ENCODE peak calls at places on chromosomes 16 and 17, in eight cellular contexts. A is hippocampal formation; P is ovary; O is stimulated activated CD4-positive, alpha-beta T cell treated with anti-CD3 and anti-CD28 coated beads, Interleukin-2, amount 100 ng/mL, for 4 hours; Q is activated CD4-positive, alpha-beta T cell treated with anti-CD3 and anti-CD28 coated beads, Interleukin-2, amount 50 U/mL, for 1 hour; C is IMR-90; Y is heart right ventricle; N is GM04503. B is an unnamed sample.

GRCh38 chr16:4801962-4802658 is at the start of gene ROGDI:
- DNase-seq in A (peak), N (no peak), C (peak), Y (peak), P (peak), O (peak), Q (peak), B (peak)

GRCh38 chr16:88549671-88550643 is 20.2 kb upstream of the ZC3H18 start:
- DNase-seq in Q (no peak), A (no peak), P (no peak), O (no peak), Y (no peak), N (no peak), C (no peak), B (no peak)

GRCh38 chr16:49617016-49617569 is 238.8 kb downstream of the ZNF423 start:
- DNase-seq in Y (no peak), P (no peak), C (no peak), A (no peak), N (no peak), Q (no peak), O (no peak), B (no peak)

GRCh38 chr17:511833-512251 is 159.2 kb upstream of the RPH3AL start:
- DNase-seq in N (no peak), O (no peak), Y (no peak), Q (no peak), A (no peak), P (no peak), C (peak), B (no peak)

GRCh38 chr17:83124871-83125514 is 45.6 kb downstream of the METRNL start:
- DNase-seq in Q (no peak), O (no peak), A (no peak), N (no peak), P (peak), Y (no peak), C (no peak), B (no peak)

GRCh38 chr17:34527908-34528470 is 51.4 kb upstream of the TMEM132E start:
- DNase-seq in Q (no peak), P (no peak), A (no peak), C (no peak), Y (no peak), N (no peak), O (no peak), B (no peak)

GRCh38 chr17:19720631-19721426 is 4.4 kb upstream of the SLC47A2 start:
- DNase-seq in N (no peak), P (peak), Q (no peak), A (no peak), Y (no peak), C (no peak), O (no peak), B (no peak)

GRCh38 chr16:14249291-14250032 is 178.3 kb downstream of the MRTFB start:
- DNase-seq in O (peak), C (peak), N (peak), Q (peak), P (peak), A (peak), Y (peak), B (peak)

GRCh38 chr17:31678431-31678830 is 180.6 kb downstream of the COPRS start:
- DNase-seq in C (peak), Y (no peak), N (no peak), P (no peak), Q (no peak), A (no peak), O (no peak), B (no peak)

GRCh38 chr17:10574324-10574723 is 24.9 kb upstream of the MYH2 start:
- DNase-seq in C (no peak), A (no peak), P (no peak), N (no peak), O (no peak), Q (no peak), Y (no peak), B (no peak)

GRCh38 chr17:21549107-21549687 is 143.1 kb upstream of the KCNJ18 start:
- DNase-seq in Q (no peak), C (peak), A (no peak), N (peak), O (no peak), Y (no peak), P (no peak), B (no peak)

B was measured in caudate nucleus.